ENCODE peak calls at places on chromosome 14, in five cellular contexts. One of them, this sample, is unnamed.
A peak's percentile ranks its signal among the peaks of the same experiment; 100 is the strongest.

GRCh38 chr14:100430571-100430970 is 107.4 kb downstream of the SLC25A47 start:
- DNase-seq in GM23248: no peak
- DNase-seq in uterus: no peak
- DNase-seq in A549: no peak
- DNase-seq in tibial artery: no peak
- DNase-seq in this sample: no peak

GRCh38 chr14:31323419-31323818 is 96.9 kb downstream of the HEATR5A start:
- DNase-seq in GM23248: no peak
- DNase-seq in uterus: no peak
- DNase-seq in A549: no peak
- DNase-seq in tibial artery: no peak
- DNase-seq in this sample: no peak

GRCh38 chr14:100568998-100569733 is 18.1 kb downstream of the BEGAIN start:
- DNase-seq in GM23248: peak; percentile 19
- DNase-seq in uterus: no peak
- DNase-seq in A549: no peak
- DNase-seq in tibial artery: no peak
- DNase-seq in this sample: no peak

GRCh38 chr14:58738189-58738836 is 100.6 kb downstream of the DACT1 start:
- DNase-seq in GM23248: peak; percentile 91
- DNase-seq in uterus: no peak
- DNase-seq in A549: peak; percentile 50
- DNase-seq in tibial artery: no peak
- DNase-seq in this sample: no peak

GRCh38 chr14:73758392-73759182 is 44.4 kb upstream of the PNMA1 start:
- DNase-seq in GM23248: peak; percentile 72
- DNase-seq in uterus: peak; percentile 75
- DNase-seq in A549: peak; percentile 83
- DNase-seq in tibial artery: peak; percentile 68
- DNase-seq in this sample: peak; percentile 27

GRCh38 chr14:92247937-92248336 is 75.0 kb upstream of the SLC24A4 start:
- DNase-seq in GM23248: no peak
- DNase-seq in uterus: no peak
- DNase-seq in A549: no peak
- DNase-seq in tibial artery: no peak
- DNase-seq in this sample: no peak

GRCh38 chr14:67551940-67552339 is 18.9 kb downstream of the PLEKHH1 start:
- DNase-seq in GM23248: no peak
- DNase-seq in uterus: no peak
- DNase-seq in A549: no peak
- DNase-seq in tibial artery: no peak
- DNase-seq in this sample: no peak

GRCh38 chr14:99741227-99741976 is 51.8 kb upstream of the EML1 start:
- DNase-seq in GM23248: no peak
- DNase-seq in uterus: no peak
- DNase-seq in A549: no peak
- DNase-seq in tibial artery: no peak
- DNase-seq in this sample: no peak

GRCh38 chr14:33432407-33433023 is 493.8 kb downstream of the NPAS3 start:
- DNase-seq in GM23248: peak; percentile 70
- DNase-seq in uterus: no peak
- DNase-seq in A549: peak; percentile 29
- DNase-seq in tibial artery: no peak
- DNase-seq in this sample: no peak

GRCh38 chr14:94011795-94012194 is 14.3 kb upstream of the OTUB2 start:
- DNase-seq in GM23248: peak; percentile 59
- DNase-seq in uterus: no peak
- DNase-seq in A549: no peak
- DNase-seq in tibial artery: no peak
- DNase-seq in this sample: no peak

GRCh38 chr14:39432619-39433451 is 602 bp upstream of the FBXO33 start:
- DNase-seq in GM23248: peak; percentile 82
- DNase-seq in uterus: peak; percentile 92
- DNase-seq in A549: peak; percentile 95
- DNase-seq in tibial artery: peak; percentile 91
- DNase-seq in this sample: peak; percentile 74

GRCh38 chr14:96852823-96853422 is 55.7 kb downstream of the VRK1 start:
- DNase-seq in GM23248: peak; percentile 78
- DNase-seq in uterus: no peak
- DNase-seq in A549: peak; percentile 56
- DNase-seq in tibial artery: no peak
- DNase-seq in this sample: no peak

GRCh38 chr14:26281280-26281998 is 316.4 kb downstream of the NOVA1 start:
- DNase-seq in GM23248: peak; percentile 86
- DNase-seq in uterus: no peak
- DNase-seq in A549: peak; percentile 91
- DNase-seq in tibial artery: no peak
- DNase-seq in this sample: no peak

GRCh38 chr14:38210587-38211257 is 3.0 kb downstream of the SSTR1 start:
- DNase-seq in GM23248: peak; percentile 87
- DNase-seq in uterus: no peak
- DNase-seq in A549: peak; percentile 24
- DNase-seq in tibial artery: no peak
- DNase-seq in this sample: no peak
- H3K27ac ChIP-seq in GM23248: peak overlapping the region; percentile 63
- H3K27ac ChIP-seq in uterus: no peak overlapping the region
- H3K27ac ChIP-seq in A549: no peak overlapping the region
- H3K27ac ChIP-seq in tibial artery: no peak overlapping the region
- H3K27ac ChIP-seq in this sample: no peak overlapping the region

GRCh38 chr14:52906141-52906601 is 44.7 kb downstream of the FERMT2 start:
- DNase-seq in GM23248: peak; percentile 93
- DNase-seq in uterus: no peak
- DNase-seq in A549: peak; percentile 61
- DNase-seq in tibial artery: no peak
- DNase-seq in this sample: no peak
- H3K27ac ChIP-seq in GM23248: peak overlapping the region; percentile 77
- H3K27ac ChIP-seq in uterus: peak overlapping the region; percentile 59
- H3K27ac ChIP-seq in A549: peak overlapping the region; percentile 93
- H3K27ac ChIP-seq in tibial artery: peak overlapping the region; percentile 60
- H3K27ac ChIP-seq in this sample: no peak overlapping the region

GRCh38 chr14:22767323-22767589 is 768 bp downstream of the OXA1L start:
- DNase-seq in GM23248: no peak
- DNase-seq in uterus: no peak
- DNase-seq in A549: no peak
- DNase-seq in tibial artery: no peak
- DNase-seq in this sample: no peak
- H3K27ac ChIP-seq in GM23248: peak overlapping the region; percentile 92
- H3K27ac ChIP-seq in uterus: peak overlapping the region; percentile 85
- H3K27ac ChIP-seq in A549: peak overlapping the region; percentile 92
- H3K27ac ChIP-seq in tibial artery: peak overlapping the region; percentile 74
- H3K27ac ChIP-seq in this sample: peak overlapping the region; percentile 94

DNA sequence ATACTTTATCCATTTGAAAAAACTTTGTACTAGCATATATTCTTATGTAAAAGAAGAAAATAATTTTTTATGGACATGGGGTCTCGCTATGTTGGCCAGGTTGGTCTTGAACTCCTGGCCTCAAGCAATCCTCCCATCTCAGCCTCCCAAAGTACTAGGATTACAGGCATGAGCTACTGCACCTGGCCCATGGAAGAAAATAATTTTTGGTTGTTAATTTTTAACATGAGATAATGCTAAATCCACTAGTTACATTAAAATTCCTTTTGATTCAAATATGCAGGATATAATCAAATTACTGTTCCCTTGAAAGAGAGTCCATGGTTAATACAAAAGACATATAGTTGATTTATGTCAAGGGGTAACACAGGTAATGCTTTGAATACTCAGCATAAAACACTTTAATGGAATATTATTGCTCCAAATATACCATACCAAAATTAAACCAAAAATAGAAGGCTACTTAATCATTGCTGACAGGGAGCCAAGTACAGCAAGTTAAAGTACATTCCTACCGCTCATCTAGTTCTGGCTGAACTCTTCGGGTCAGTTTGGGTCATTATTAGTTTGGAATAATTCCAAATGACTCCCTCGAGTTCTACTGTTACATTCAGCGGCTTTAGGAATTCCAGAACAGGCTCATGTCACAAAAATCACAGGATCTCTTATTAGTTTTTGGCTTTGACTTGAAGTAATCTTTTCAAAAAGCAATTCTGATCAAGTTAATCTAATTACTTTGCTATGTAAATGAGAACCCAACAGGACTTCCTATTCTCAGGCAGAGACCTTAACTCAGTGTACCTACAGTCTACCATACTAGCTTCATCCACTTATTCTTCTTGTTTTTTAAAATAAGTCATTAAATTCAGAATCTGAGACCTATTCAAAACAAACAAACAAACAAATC is 6.1 kb downstream of the SOS2 start:
- DNase-seq in GM23248: peak; percentile 91
- DNase-seq in uterus: no peak
- DNase-seq in A549: no peak
- DNase-seq in tibial artery: no peak
- DNase-seq in this sample: no peak
- H3K27ac ChIP-seq in GM23248: peak overlapping the region; percentile 57
- H3K27ac ChIP-seq in uterus: no peak overlapping the region
- H3K27ac ChIP-seq in A549: no peak overlapping the region
- H3K27ac ChIP-seq in tibial artery: peak overlapping the region; percentile 36
- H3K27ac ChIP-seq in this sample: no peak overlapping the region